ENCODE peak calls at places on chromosomes 11 and 22, in five cellular contexts. L is heart left ventricle, Z is HAP-1, D is A549, E is adrenal gland. T is an unnamed sample.

GRCh38 chr22:24402460-24403192 is 24.8 kb upstream of the ADORA2A start:
- DNase-seq in L (peak; percentile 87), D (peak; percentile 60), E (peak; percentile 89), Z (no peak), T (no peak)

GRCh38 chr11:111934301-111934700 is 2.8 kb upstream of the DIXDC1 start:
- DNase-seq in Z (no peak), E (peak; percentile 5), L (no peak), D (no peak), T (no peak)

GRCh38 chr11:128039140-128040021 is 548.0 kb downstream of the ETS1 start:
- DNase-seq in D (no peak), Z (no peak), E (no peak), L (peak; percentile 29), T (peak; percentile 74)

GRCh38 chr11:84522331-84522730 is 1104.8 kb downstream of the DLG2 start:
- DNase-seq in Z (no peak), E (peak; percentile 27), D (no peak), L (no peak), T (no peak)

GRCh38 chr11:44030276-44030932 is 17.4 kb upstream of the ACCSL start:
- DNase-seq in D (no peak), L (peak; percentile 74), Z (no peak), E (peak; percentile 77), T (no peak)

GRCh38 chr11:1232328-1233321 is 9.8 kb downstream of the MUC5B start:
- DNase-seq in L (peak; percentile 20), Z (no peak), D (no peak), E (no peak), T (no peak)

GRCh38 chr11:125621995-125622394 is 3.0 kb upstream of the CHEK1 start:
- DNase-seq in L (no peak), E (no peak), D (no peak), Z (no peak), T (no peak)

GRCh38 chr22:48445113-48445827 is 1382.4 kb downstream of the BRD1 start:
- DNase-seq in D (peak; percentile 13), L (no peak), Z (no peak), E (no peak), T (no peak)

GRCh38 chr11:117458275-117459120 is 130.8 kb downstream of the CEP164 start:
- DNase-seq in Z (no peak), E (no peak), L (no peak), D (no peak), T (no peak)

GRCh38 chr11:19524171-19524671 is 188.4 kb upstream of the NAV2 start:
- DNase-seq in E (peak; percentile 30), D (no peak), Z (no peak), L (no peak), T (no peak)

GRCh38 chr11:78325274-78325781 is 92.3 kb downstream of the GAB2 start:
- DNase-seq in L (no peak), E (no peak), Z (no peak), D (no peak), T (no peak)

GRCh38 chr11:95157824-95158223 is 68.2 kb downstream of the ENDOD1 start:
- DNase-seq in E (no peak), D (no peak), Z (no peak), L (no peak), T (no peak)

GRCh38 chr11:65083134-65083833 is 556 bp downstream of the CDCA5 start:
- DNase-seq in D (no peak), Z (no peak), L (no peak), E (no peak), T (no peak)

GRCh38 chr11:65084598-65085375 is 765 bp downstream of the ZFPL1 start:
- DNase-seq in L (no peak), E (no peak), D (no peak), Z (no peak), T (no peak)

GRCh38 chr11:65087216-65087615 is 3.2 kb downstream of the ZFPL1 start:
- DNase-seq in D (no peak), L (no peak), E (peak; percentile 44), Z (no peak), T (no peak)

GRCh38 chr11:65086809-65087208 is 2.8 kb downstream of the ZFPL1 start:
- DNase-seq in L (no peak), Z (no peak), E (no peak), D (no peak), T (no peak)

DNA sequence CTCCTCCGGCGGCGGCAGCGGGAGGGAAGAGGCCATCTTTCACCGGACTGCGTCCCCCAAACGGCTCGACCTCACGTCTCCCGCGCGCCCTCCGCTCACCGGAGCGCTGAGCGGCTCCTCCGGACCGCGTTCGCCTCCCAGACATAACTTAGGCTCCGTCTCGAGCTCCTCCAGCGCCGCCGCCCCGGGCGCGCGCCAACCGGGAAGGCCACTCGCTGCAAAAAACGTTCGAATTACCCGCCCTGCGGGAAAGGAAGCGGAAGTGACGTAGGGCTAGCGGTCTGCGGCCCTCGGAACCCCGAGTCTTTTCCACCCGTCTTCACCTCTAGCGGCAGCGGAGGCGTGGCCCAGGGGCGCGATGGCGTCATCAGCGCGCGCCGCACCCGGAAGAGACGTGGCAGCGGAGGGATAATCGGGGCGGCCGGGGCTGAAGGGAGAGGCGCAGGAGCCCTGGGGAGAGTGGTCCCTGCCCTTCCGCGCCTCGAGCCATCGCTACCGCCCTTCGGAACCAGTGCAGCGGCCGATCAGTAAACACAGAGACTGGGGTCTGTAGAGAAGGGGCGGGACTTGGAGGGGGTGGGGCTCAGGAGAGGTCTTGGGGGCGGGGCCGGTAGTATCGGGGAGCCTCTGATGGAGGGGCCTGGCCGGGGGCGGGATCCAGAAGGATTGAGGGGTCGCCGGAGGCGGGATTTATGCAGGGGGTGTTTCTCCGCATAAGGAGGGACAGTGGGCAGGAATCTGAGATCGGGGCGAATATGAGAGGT is at the start of the genes CDCA5 and ZFPL1:
- DNase-seq in E (peak; percentile 96), Z (peak; percentile 94), D (peak; percentile 96), L (peak; percentile 96), T (peak; percentile 96)
- H3K4me1 ChIP-seq in E (peaks cover 12% of the 10 kb centered on the region), Z (peaks cover 6% of the 10 kb centered on the region), D (peaks cover 26% of the 10 kb centered on the region), L (peaks cover 4% of the 10 kb centered on the region), T (peaks cover 13% of the 10 kb centered on the region)

DNA sequence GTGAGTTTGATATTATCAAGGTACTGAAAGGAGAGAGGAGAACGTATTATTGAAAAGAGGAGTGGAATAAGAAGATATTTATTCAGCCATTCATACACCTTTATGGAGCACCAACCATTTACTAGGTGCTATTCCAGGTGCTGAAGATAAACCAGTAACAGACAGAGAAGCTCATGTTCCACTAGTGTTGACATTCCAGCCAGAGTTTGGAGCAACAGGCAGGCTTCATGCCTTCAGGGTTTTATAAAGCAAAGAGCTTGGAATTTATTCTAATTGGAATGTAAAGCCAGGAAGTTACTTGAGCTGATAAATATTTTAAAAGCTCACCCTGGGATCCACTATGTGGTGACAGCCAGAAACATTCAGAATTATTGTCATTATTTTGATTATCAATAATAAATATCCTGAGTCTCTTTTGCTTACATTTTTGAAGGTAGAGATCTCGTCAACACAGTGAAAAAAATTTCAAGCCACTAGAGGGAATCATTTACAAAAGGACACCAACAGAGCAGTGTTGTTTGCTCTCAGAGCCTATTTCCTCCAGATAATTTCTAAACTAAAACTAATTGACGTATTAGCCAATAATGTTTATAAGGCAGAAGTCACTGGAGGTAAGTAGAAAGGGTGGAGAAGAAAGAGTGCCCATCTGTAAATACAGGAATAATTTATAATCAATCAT is 172.0 kb downstream of the KCNA4 start:
- DNase-seq in D (no peak), E (no peak), Z (no peak), L (no peak), T (no peak)
- H3K9me3 ChIP-seq in D (no peaks in the 10 kb centered on the region), E (no peaks in the 10 kb centered on the region), Z (no peaks in the 10 kb centered on the region), L (no peaks in the 10 kb centered on the region), T (no peaks in the 10 kb centered on the region)

DNA sequence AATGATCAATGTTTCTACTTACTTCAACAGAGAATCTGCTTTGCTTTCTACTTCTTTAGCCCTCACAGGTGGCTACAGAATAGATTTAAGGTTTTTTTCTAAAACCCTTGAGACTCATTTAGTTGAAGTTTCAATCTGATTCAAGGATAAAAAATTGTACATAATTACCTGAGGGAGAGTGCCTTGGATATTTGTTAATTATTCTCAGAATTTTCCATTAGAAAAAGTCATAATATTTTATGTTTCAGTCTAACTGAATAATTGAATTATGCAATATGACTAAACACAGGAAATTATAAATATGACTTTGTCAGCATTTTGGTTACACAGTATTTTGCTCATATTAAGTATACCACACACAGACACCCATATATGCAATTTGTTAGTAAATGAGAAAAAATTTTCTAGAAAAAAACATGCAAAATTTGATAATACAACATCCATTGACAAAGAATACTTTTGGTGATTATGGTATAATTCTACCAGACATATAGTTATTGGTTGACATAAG is at the start of gene OR8J3:
- DNase-seq in D (no peak), E (no peak), Z (no peak), L (no peak), T (no peak)
- H3K4me1 ChIP-seq in D (no peaks in the 10 kb centered on the region), E (no peaks in the 10 kb centered on the region), Z (no peaks in the 10 kb centered on the region), L (no peaks in the 10 kb centered on the region), T (no peaks in the 10 kb centered on the region)

GRCh38 chr22:47279337-47279736 is 516.9 kb downstream of the TBC1D22A start:
- DNase-seq in E (no peak), D (no peak), Z (no peak), L (peak; percentile 14), T (no peak)
- H3K9me3 ChIP-seq in E (no peaks in the 10 kb centered on the region), D (no peaks in the 10 kb centered on the region), Z (no peaks in the 10 kb centered on the region), L (no peaks in the 10 kb centered on the region), T (no peaks in the 10 kb centered on the region)